ENCODE peak calls at places on chromosomes 16 and 17, in five cellular contexts. One of them, this sample, is unnamed.
A peak's percentile ranks its signal among the peaks of the same experiment; 100 is the strongest.

GRCh38 chr17:73731733-73732132 is 87.5 kb upstream of the SDK2 start:
- ATAC-seq in stimulated activated naive CD8-positive, alpha-beta T cell treated with anti-CD3 and anti-CD28 coated beads, Interleukin-15, amount 100 ng/mL, for 72 hours: no peak
- ATAC-seq in psoas muscle: no peak
- ATAC-seq in HCT116: no peak
- ATAC-seq in activated T-cell treated with anti-CD3 and anti-CD28 coated beads, Interleukin-2, amount 50 U/mL, for 4 hours: no peak
- ATAC-seq in this sample: no peak

GRCh38 chr17:46822388-46822921 is 4.0 kb upstream of the WNT3 start:
- ATAC-seq in stimulated activated naive CD8-positive, alpha-beta T cell treated with anti-CD3 and anti-CD28 coated beads, Interleukin-15, amount 100 ng/mL, for 72 hours: no peak
- ATAC-seq in psoas muscle: peak; percentile 73
- ATAC-seq in HCT116: peak; percentile 84
- ATAC-seq in activated T-cell treated with anti-CD3 and anti-CD28 coated beads, Interleukin-2, amount 50 U/mL, for 4 hours: no peak
- ATAC-seq in this sample: no peak

GRCh38 chr16:5065813-5066212 is at the start of gene C16orf89:
- ATAC-seq in stimulated activated naive CD8-positive, alpha-beta T cell treated with anti-CD3 and anti-CD28 coated beads, Interleukin-15, amount 100 ng/mL, for 72 hours: no peak
- ATAC-seq in psoas muscle: no peak
- ATAC-seq in HCT116: no peak
- ATAC-seq in activated T-cell treated with anti-CD3 and anti-CD28 coated beads, Interleukin-2, amount 50 U/mL, for 4 hours: no peak
- ATAC-seq in this sample: no peak

GRCh38 chr17:15446036-15446435 is 21.4 kb downstream of the CDRT4 start:
- ATAC-seq in stimulated activated naive CD8-positive, alpha-beta T cell treated with anti-CD3 and anti-CD28 coated beads, Interleukin-15, amount 100 ng/mL, for 72 hours: no peak
- ATAC-seq in psoas muscle: no peak
- ATAC-seq in HCT116: peak; percentile 50
- ATAC-seq in activated T-cell treated with anti-CD3 and anti-CD28 coated beads, Interleukin-2, amount 50 U/mL, for 4 hours: no peak
- ATAC-seq in this sample: no peak

GRCh38 chr16:79282806-79283205 is 317.7 kb downstream of the MAF start:
- ATAC-seq in stimulated activated naive CD8-positive, alpha-beta T cell treated with anti-CD3 and anti-CD28 coated beads, Interleukin-15, amount 100 ng/mL, for 72 hours: no peak
- ATAC-seq in psoas muscle: no peak
- ATAC-seq in HCT116: no peak
- ATAC-seq in activated T-cell treated with anti-CD3 and anti-CD28 coated beads, Interleukin-2, amount 50 U/mL, for 4 hours: peak; percentile 43
- ATAC-seq in this sample: no peak

GRCh38 chr16:5412721-5413120 is 315.1 kb upstream of the EEF2KMT start:
- ATAC-seq in stimulated activated naive CD8-positive, alpha-beta T cell treated with anti-CD3 and anti-CD28 coated beads, Interleukin-15, amount 100 ng/mL, for 72 hours: no peak
- ATAC-seq in psoas muscle: no peak
- ATAC-seq in HCT116: peak; percentile 20
- ATAC-seq in activated T-cell treated with anti-CD3 and anti-CD28 coated beads, Interleukin-2, amount 50 U/mL, for 4 hours: no peak
- ATAC-seq in this sample: no peak

GRCh38 chr17:81035389-81036127 is 607 bp downstream of the BAIAP2 start:
- ATAC-seq in stimulated activated naive CD8-positive, alpha-beta T cell treated with anti-CD3 and anti-CD28 coated beads, Interleukin-15, amount 100 ng/mL, for 72 hours: peak; percentile 43
- ATAC-seq in psoas muscle: no peak
- ATAC-seq in HCT116: peak; percentile 3
- ATAC-seq in activated T-cell treated with anti-CD3 and anti-CD28 coated beads, Interleukin-2, amount 50 U/mL, for 4 hours: peak; percentile 12
- ATAC-seq in this sample: peak; percentile 52

GRCh38 chr17:12395733-12396354 is 269.8 kb upstream of the MYOCD start:
- ATAC-seq in stimulated activated naive CD8-positive, alpha-beta T cell treated with anti-CD3 and anti-CD28 coated beads, Interleukin-15, amount 100 ng/mL, for 72 hours: no peak
- ATAC-seq in psoas muscle: no peak
- ATAC-seq in HCT116: peak; percentile 76
- ATAC-seq in activated T-cell treated with anti-CD3 and anti-CD28 coated beads, Interleukin-2, amount 50 U/mL, for 4 hours: no peak
- ATAC-seq in this sample: no peak

GRCh38 chr16:20020976-20021375 is 52.7 kb downstream of the GPR139 start:
- ATAC-seq in stimulated activated naive CD8-positive, alpha-beta T cell treated with anti-CD3 and anti-CD28 coated beads, Interleukin-15, amount 100 ng/mL, for 72 hours: no peak
- ATAC-seq in psoas muscle: no peak
- ATAC-seq in HCT116: no peak
- ATAC-seq in activated T-cell treated with anti-CD3 and anti-CD28 coated beads, Interleukin-2, amount 50 U/mL, for 4 hours: no peak
- ATAC-seq in this sample: no peak

GRCh38 chr16:88376053-88376834 is 6.5 kb upstream of the ZNF469 start:
- ATAC-seq in stimulated activated naive CD8-positive, alpha-beta T cell treated with anti-CD3 and anti-CD28 coated beads, Interleukin-15, amount 100 ng/mL, for 72 hours: no peak
- ATAC-seq in psoas muscle: no peak
- ATAC-seq in HCT116: no peak
- ATAC-seq in activated T-cell treated with anti-CD3 and anti-CD28 coated beads, Interleukin-2, amount 50 U/mL, for 4 hours: no peak
- ATAC-seq in this sample: peak; percentile 29

GRCh38 chr17:76336756-76337412 is 16.8 kb downstream of the PRPSAP1 start:
- ATAC-seq in stimulated activated naive CD8-positive, alpha-beta T cell treated with anti-CD3 and anti-CD28 coated beads, Interleukin-15, amount 100 ng/mL, for 72 hours: no peak
- ATAC-seq in psoas muscle: no peak
- ATAC-seq in HCT116: no peak
- ATAC-seq in activated T-cell treated with anti-CD3 and anti-CD28 coated beads, Interleukin-2, amount 50 U/mL, for 4 hours: no peak
- ATAC-seq in this sample: no peak

GRCh38 chr16:75702247-75702646 is 986 bp upstream of the DUXB start:
- ATAC-seq in stimulated activated naive CD8-positive, alpha-beta T cell treated with anti-CD3 and anti-CD28 coated beads, Interleukin-15, amount 100 ng/mL, for 72 hours: no peak
- ATAC-seq in psoas muscle: no peak
- ATAC-seq in HCT116: peak; percentile 27
- ATAC-seq in activated T-cell treated with anti-CD3 and anti-CD28 coated beads, Interleukin-2, amount 50 U/mL, for 4 hours: no peak
- ATAC-seq in this sample: no peak

GRCh38 chr17:8223356-8224063 is 13.1 kb upstream of the AURKB start:
- ATAC-seq in stimulated activated naive CD8-positive, alpha-beta T cell treated with anti-CD3 and anti-CD28 coated beads, Interleukin-15, amount 100 ng/mL, for 72 hours: peak; percentile 13
- ATAC-seq in psoas muscle: peak; percentile 28
- ATAC-seq in HCT116: peak; percentile 6
- ATAC-seq in activated T-cell treated with anti-CD3 and anti-CD28 coated beads, Interleukin-2, amount 50 U/mL, for 4 hours: peak; percentile 7
- ATAC-seq in this sample: peak; percentile 37

GRCh38 chr16:79013930-79014329 is 586.6 kb downstream of the MAF start:
- ATAC-seq in stimulated activated naive CD8-positive, alpha-beta T cell treated with anti-CD3 and anti-CD28 coated beads, Interleukin-15, amount 100 ng/mL, for 72 hours: no peak
- ATAC-seq in psoas muscle: no peak
- ATAC-seq in HCT116: no peak
- ATAC-seq in activated T-cell treated with anti-CD3 and anti-CD28 coated beads, Interleukin-2, amount 50 U/mL, for 4 hours: no peak
- ATAC-seq in this sample: no peak

GRCh38 chr16:84677849-84678248 is 22.0 kb upstream of the USP10 start:
- ATAC-seq in stimulated activated naive CD8-positive, alpha-beta T cell treated with anti-CD3 and anti-CD28 coated beads, Interleukin-15, amount 100 ng/mL, for 72 hours: no peak
- ATAC-seq in psoas muscle: no peak
- ATAC-seq in HCT116: no peak
- ATAC-seq in activated T-cell treated with anti-CD3 and anti-CD28 coated beads, Interleukin-2, amount 50 U/mL, for 4 hours: no peak
- ATAC-seq in this sample: no peak

GRCh38 chr17:46894024-46894423 is 28.9 kb upstream of the GOSR2 start:
- ATAC-seq in stimulated activated naive CD8-positive, alpha-beta T cell treated with anti-CD3 and anti-CD28 coated beads, Interleukin-15, amount 100 ng/mL, for 72 hours: no peak
- ATAC-seq in psoas muscle: no peak
- ATAC-seq in HCT116: no peak
- ATAC-seq in activated T-cell treated with anti-CD3 and anti-CD28 coated beads, Interleukin-2, amount 50 U/mL, for 4 hours: no peak
- ATAC-seq in this sample: no peak

GRCh38 chr17:63270610-63271009 is 175.5 kb downstream of the CYB561 start:
- ATAC-seq in stimulated activated naive CD8-positive, alpha-beta T cell treated with anti-CD3 and anti-CD28 coated beads, Interleukin-15, amount 100 ng/mL, for 72 hours: no peak
- ATAC-seq in psoas muscle: no peak
- ATAC-seq in HCT116: no peak
- ATAC-seq in activated T-cell treated with anti-CD3 and anti-CD28 coated beads, Interleukin-2, amount 50 U/mL, for 4 hours: no peak
- ATAC-seq in this sample: no peak

GRCh38 chr16:704552-705380 is 835 bp downstream of the FBXL16 start:
- ATAC-seq in stimulated activated naive CD8-positive, alpha-beta T cell treated with anti-CD3 and anti-CD28 coated beads, Interleukin-15, amount 100 ng/mL, for 72 hours: no peak
- ATAC-seq in psoas muscle: no peak
- ATAC-seq in HCT116: peak; percentile 28
- ATAC-seq in activated T-cell treated with anti-CD3 and anti-CD28 coated beads, Interleukin-2, amount 50 U/mL, for 4 hours: no peak
- ATAC-seq in this sample: no peak

GRCh38 chr17:45108051-45108450 is 24.3 kb downstream of the PLCD3 start:
- ATAC-seq in stimulated activated naive CD8-positive, alpha-beta T cell treated with anti-CD3 and anti-CD28 coated beads, Interleukin-15, amount 100 ng/mL, for 72 hours: no peak
- ATAC-seq in psoas muscle: no peak
- ATAC-seq in HCT116: no peak
- ATAC-seq in activated T-cell treated with anti-CD3 and anti-CD28 coated beads, Interleukin-2, amount 50 U/mL, for 4 hours: no peak
- ATAC-seq in this sample: no peak

GRCh38 chr17:31446195-31446967 is 54.9 kb downstream of the RAB11FIP4 start:
- ATAC-seq in stimulated activated naive CD8-positive, alpha-beta T cell treated with anti-CD3 and anti-CD28 coated beads, Interleukin-15, amount 100 ng/mL, for 72 hours: no peak
- ATAC-seq in psoas muscle: no peak
- ATAC-seq in HCT116: no peak
- ATAC-seq in activated T-cell treated with anti-CD3 and anti-CD28 coated beads, Interleukin-2, amount 50 U/mL, for 4 hours: no peak
- ATAC-seq in this sample: no peak

GRCh38 chr16:83928341-83929055 is 24.5 kb upstream of the OSGIN1 start:
- ATAC-seq in stimulated activated naive CD8-positive, alpha-beta T cell treated with anti-CD3 and anti-CD28 coated beads, Interleukin-15, amount 100 ng/mL, for 72 hours: no peak
- ATAC-seq in psoas muscle: no peak
- ATAC-seq in HCT116: no peak
- ATAC-seq in activated T-cell treated with anti-CD3 and anti-CD28 coated beads, Interleukin-2, amount 50 U/mL, for 4 hours: no peak
- ATAC-seq in this sample: no peak

GRCh38 chr16:19578378-19578851 is 22.9 kb downstream of the VPS35L start:
- ATAC-seq in stimulated activated naive CD8-positive, alpha-beta T cell treated with anti-CD3 and anti-CD28 coated beads, Interleukin-15, amount 100 ng/mL, for 72 hours: no peak
- ATAC-seq in psoas muscle: no peak
- ATAC-seq in HCT116: no peak
- ATAC-seq in activated T-cell treated with anti-CD3 and anti-CD28 coated beads, Interleukin-2, amount 50 U/mL, for 4 hours: no peak
- ATAC-seq in this sample: no peak

GRCh38 chr17:31479524-31479923 is 88.0 kb downstream of the RAB11FIP4 start:
- ATAC-seq in stimulated activated naive CD8-positive, alpha-beta T cell treated with anti-CD3 and anti-CD28 coated beads, Interleukin-15, amount 100 ng/mL, for 72 hours: no peak
- ATAC-seq in psoas muscle: no peak
- ATAC-seq in HCT116: no peak
- ATAC-seq in activated T-cell treated with anti-CD3 and anti-CD28 coated beads, Interleukin-2, amount 50 U/mL, for 4 hours: no peak
- ATAC-seq in this sample: no peak

GRCh38 chr17:57921342-57921741 is 33.9 kb downstream of the CUEDC1 start:
- ATAC-seq in stimulated activated naive CD8-positive, alpha-beta T cell treated with anti-CD3 and anti-CD28 coated beads, Interleukin-15, amount 100 ng/mL, for 72 hours: no peak
- ATAC-seq in psoas muscle: no peak
- ATAC-seq in HCT116: no peak
- ATAC-seq in activated T-cell treated with anti-CD3 and anti-CD28 coated beads, Interleukin-2, amount 50 U/mL, for 4 hours: no peak
- ATAC-seq in this sample: no peak

GRCh38 chr16:12341966-12342365 is 365.4 kb downstream of the SNX29 start:
- ATAC-seq in stimulated activated naive CD8-positive, alpha-beta T cell treated with anti-CD3 and anti-CD28 coated beads, Interleukin-15, amount 100 ng/mL, for 72 hours: no peak
- ATAC-seq in psoas muscle: peak; percentile 37
- ATAC-seq in HCT116: peak; percentile 52
- ATAC-seq in activated T-cell treated with anti-CD3 and anti-CD28 coated beads, Interleukin-2, amount 50 U/mL, for 4 hours: no peak
- ATAC-seq in this sample: no peak

GRCh38 chr17:8807070-8807550 is 7.9 kb upstream of the MFSD6L start:
- ATAC-seq in stimulated activated naive CD8-positive, alpha-beta T cell treated with anti-CD3 and anti-CD28 coated beads, Interleukin-15, amount 100 ng/mL, for 72 hours: no peak
- ATAC-seq in psoas muscle: no peak
- ATAC-seq in HCT116: peak; percentile 46
- ATAC-seq in activated T-cell treated with anti-CD3 and anti-CD28 coated beads, Interleukin-2, amount 50 U/mL, for 4 hours: no peak
- ATAC-seq in this sample: peak; percentile 98

GRCh38 chr16:75105306-75106061 is 11.1 kb downstream of the LDHD start:
- ATAC-seq in stimulated activated naive CD8-positive, alpha-beta T cell treated with anti-CD3 and anti-CD28 coated beads, Interleukin-15, amount 100 ng/mL, for 72 hours: no peak
- ATAC-seq in psoas muscle: peak; percentile 16
- ATAC-seq in HCT116: no peak
- ATAC-seq in activated T-cell treated with anti-CD3 and anti-CD28 coated beads, Interleukin-2, amount 50 U/mL, for 4 hours: no peak
- ATAC-seq in this sample: no peak

GRCh38 chr16:88971371-88972097 is 5.5 kb downstream of the CBFA2T3 start:
- ATAC-seq in stimulated activated naive CD8-positive, alpha-beta T cell treated with anti-CD3 and anti-CD28 coated beads, Interleukin-15, amount 100 ng/mL, for 72 hours: no peak
- ATAC-seq in psoas muscle: no peak
- ATAC-seq in HCT116: no peak
- ATAC-seq in activated T-cell treated with anti-CD3 and anti-CD28 coated beads, Interleukin-2, amount 50 U/mL, for 4 hours: no peak
- ATAC-seq in this sample: peak; percentile 46

GRCh38 chr17:2965621-2966275 is 97.7 kb downstream of the OR1D5 start:
- ATAC-seq in stimulated activated naive CD8-positive, alpha-beta T cell treated with anti-CD3 and anti-CD28 coated beads, Interleukin-15, amount 100 ng/mL, for 72 hours: no peak
- ATAC-seq in psoas muscle: no peak
- ATAC-seq in HCT116: peak; percentile 90
- ATAC-seq in activated T-cell treated with anti-CD3 and anti-CD28 coated beads, Interleukin-2, amount 50 U/mL, for 4 hours: no peak
- ATAC-seq in this sample: no peak

GRCh38 chr17:51607512-51607911 is 347.2 kb downstream of the UTP18 start:
- ATAC-seq in stimulated activated naive CD8-positive, alpha-beta T cell treated with anti-CD3 and anti-CD28 coated beads, Interleukin-15, amount 100 ng/mL, for 72 hours: no peak
- ATAC-seq in psoas muscle: no peak
- ATAC-seq in HCT116: no peak
- ATAC-seq in activated T-cell treated with anti-CD3 and anti-CD28 coated beads, Interleukin-2, amount 50 U/mL, for 4 hours: no peak
- ATAC-seq in this sample: no peak

GRCh38 chr17:4476512-4477070 is 22.1 kb upstream of the SPNS2 start:
- ATAC-seq in stimulated activated naive CD8-positive, alpha-beta T cell treated with anti-CD3 and anti-CD28 coated beads, Interleukin-15, amount 100 ng/mL, for 72 hours: no peak
- ATAC-seq in psoas muscle: no peak
- ATAC-seq in HCT116: peak; percentile 61
- ATAC-seq in activated T-cell treated with anti-CD3 and anti-CD28 coated beads, Interleukin-2, amount 50 U/mL, for 4 hours: no peak
- ATAC-seq in this sample: no peak

GRCh38 chr17:17190188-17190587 is 15.9 kb downstream of the PLD6 start:
- ATAC-seq in stimulated activated naive CD8-positive, alpha-beta T cell treated with anti-CD3 and anti-CD28 coated beads, Interleukin-15, amount 100 ng/mL, for 72 hours: no peak
- ATAC-seq in psoas muscle: peak; percentile 35
- ATAC-seq in HCT116: no peak
- ATAC-seq in activated T-cell treated with anti-CD3 and anti-CD28 coated beads, Interleukin-2, amount 50 U/mL, for 4 hours: no peak
- ATAC-seq in this sample: no peak

GRCh38 chr16:31253642-31254045 is 6.1 kb upstream of the ITGAM start:
- ATAC-seq in stimulated activated naive CD8-positive, alpha-beta T cell treated with anti-CD3 and anti-CD28 coated beads, Interleukin-15, amount 100 ng/mL, for 72 hours: peak; percentile 74
- ATAC-seq in psoas muscle: peak; percentile 66
- ATAC-seq in HCT116: no peak
- ATAC-seq in activated T-cell treated with anti-CD3 and anti-CD28 coated beads, Interleukin-2, amount 50 U/mL, for 4 hours: peak; percentile 67
- ATAC-seq in this sample: peak; percentile 60

GRCh38 chr17:79305831-79306687 is 231.4 kb downstream of the ENGASE start:
- ATAC-seq in stimulated activated naive CD8-positive, alpha-beta T cell treated with anti-CD3 and anti-CD28 coated beads, Interleukin-15, amount 100 ng/mL, for 72 hours: no peak
- ATAC-seq in psoas muscle: peak; percentile 94
- ATAC-seq in HCT116: no peak
- ATAC-seq in activated T-cell treated with anti-CD3 and anti-CD28 coated beads, Interleukin-2, amount 50 U/mL, for 4 hours: no peak
- ATAC-seq in this sample: no peak

GRCh38 chr16:51124896-51125295 is 26.2 kb downstream of the SALL1 start:
- ATAC-seq in stimulated activated naive CD8-positive, alpha-beta T cell treated with anti-CD3 and anti-CD28 coated beads, Interleukin-15, amount 100 ng/mL, for 72 hours: no peak
- ATAC-seq in psoas muscle: no peak
- ATAC-seq in HCT116: no peak
- ATAC-seq in activated T-cell treated with anti-CD3 and anti-CD28 coated beads, Interleukin-2, amount 50 U/mL, for 4 hours: no peak
- ATAC-seq in this sample: no peak

GRCh38 chr16:19418200-19418599 is 517 bp downstream of the TMC5 start:
- ATAC-seq in stimulated activated naive CD8-positive, alpha-beta T cell treated with anti-CD3 and anti-CD28 coated beads, Interleukin-15, amount 100 ng/mL, for 72 hours: no peak
- ATAC-seq in psoas muscle: no peak
- ATAC-seq in HCT116: no peak
- ATAC-seq in activated T-cell treated with anti-CD3 and anti-CD28 coated beads, Interleukin-2, amount 50 U/mL, for 4 hours: no peak
- ATAC-seq in this sample: no peak

GRCh38 chr16:88536971-88537751 is 33.0 kb upstream of the ZC3H18 start:
- ATAC-seq in stimulated activated naive CD8-positive, alpha-beta T cell treated with anti-CD3 and anti-CD28 coated beads, Interleukin-15, amount 100 ng/mL, for 72 hours: peak; percentile 1
- ATAC-seq in psoas muscle: no peak
- ATAC-seq in HCT116: no peak
- ATAC-seq in activated T-cell treated with anti-CD3 and anti-CD28 coated beads, Interleukin-2, amount 50 U/mL, for 4 hours: no peak
- ATAC-seq in this sample: no peak

GRCh38 chr16:11233727-11234376 is 22.2 kb downstream of the SOCS1 start:
- ATAC-seq in stimulated activated naive CD8-positive, alpha-beta T cell treated with anti-CD3 and anti-CD28 coated beads, Interleukin-15, amount 100 ng/mL, for 72 hours: peak; percentile 59
- ATAC-seq in psoas muscle: no peak
- ATAC-seq in HCT116: no peak
- ATAC-seq in activated T-cell treated with anti-CD3 and anti-CD28 coated beads, Interleukin-2, amount 50 U/mL, for 4 hours: peak; percentile 73
- ATAC-seq in this sample: no peak

GRCh38 chr16:16141141-16141540 is 82.2 kb downstream of the ABCC6 start:
- ATAC-seq in stimulated activated naive CD8-positive, alpha-beta T cell treated with anti-CD3 and anti-CD28 coated beads, Interleukin-15, amount 100 ng/mL, for 72 hours: no peak
- ATAC-seq in psoas muscle: no peak
- ATAC-seq in HCT116: no peak
- ATAC-seq in activated T-cell treated with anti-CD3 and anti-CD28 coated beads, Interleukin-2, amount 50 U/mL, for 4 hours: no peak
- ATAC-seq in this sample: peak; percentile 73

GRCh38 chr16:11586375-11586855 is 304 bp downstream of the LITAF start:
- ATAC-seq in stimulated activated naive CD8-positive, alpha-beta T cell treated with anti-CD3 and anti-CD28 coated beads, Interleukin-15, amount 100 ng/mL, for 72 hours: peak; percentile 50
- ATAC-seq in psoas muscle: peak; percentile 28
- ATAC-seq in HCT116: peak; percentile 61
- ATAC-seq in activated T-cell treated with anti-CD3 and anti-CD28 coated beads, Interleukin-2, amount 50 U/mL, for 4 hours: peak; percentile 33
- ATAC-seq in this sample: peak; percentile 69